ENCODE peak calls at places on chromosomes 2 and 18, in four cellular contexts. D, A, X and H are unnamed samples.

GRCh38 chr2:233486778-233487552 is 79.6 kb downstream of the USP40 start:
- DNase-seq in D (no peak), A (no peak), X (no peak), H (no peak)

GRCh38 chr2:112541315-112542122 is 746 bp upstream of the POLR1B start:
- DNase-seq in D (peak; percentile 81), A (peak; percentile 8), X (peak; percentile 71), H (peak; percentile 80)

GRCh38 chr18:13982136-13982535 is 66.8 kb upstream of the MC2R start:
- DNase-seq in D (no peak), A (no peak), X (no peak), H (no peak)

GRCh38 chr2:64837925-64838641 is 151.1 kb upstream of the SLC1A4 start:
- DNase-seq in D (no peak), A (no peak), X (no peak), H (no peak)

GRCh38 chr2:150486539-150487484 is 655 bp downstream of the RND3 start:
- DNase-seq in D (no peak), A (no peak), X (no peak), H (no peak)

GRCh38 chr18:3305933-3306332 is 44.0 kb downstream of the MYL12B start:
- DNase-seq in D (no peak), A (no peak), X (no peak), H (no peak)

GRCh38 chr2:203734276-203734983 is 28.0 kb downstream of the CD28 start:
- DNase-seq in D (no peak), A (no peak), X (no peak), H (no peak)

GRCh38 chr2:119290859-119291587 is 67.4 kb downstream of the STEAP3 start:
- DNase-seq in D (peak; percentile 65), A (peak; percentile 8), X (peak; percentile 69), H (no peak)

GRCh38 chr18:46319793-46320192 is 215.6 kb downstream of the HAUS1 start:
- DNase-seq in D (no peak), A (no peak), X (no peak), H (no peak)

GRCh38 chr18:36458306-36458705 is 160.8 kb downstream of the FHOD3 start:
- DNase-seq in D (no peak), A (no peak), X (no peak), H (no peak)

GRCh38 chr2:211085056-211085680 is 528.8 kb downstream of the CPS1 start:
- DNase-seq in D (peak; percentile 35), A (no peak), X (no peak), H (peak; percentile 21)